ENCODE peak calls at places on chromosomes 12 and 14, in six cellular contexts. F is cardiac fibroblast, C is D341Med, H is SW 1271, K is NCI-H1092 treated with DMSO at 0.1 percent for 48 hours, V is mesothelial cell of epicardium. X is an unnamed sample.

GRCh38 chr14:21268612-21269251 is 510 bp downstream of the HNRNPC start:
- DNase-seq in F (peak), C (no peak), H (peak), K (peak), V (peak), X (peak)

GRCh38 chr14:93059917-93060545 is 55.7 kb downstream of the ITPK1 start:
- DNase-seq in F (no peak), C (no peak), H (no peak), K (no peak), V (no peak), X (no peak)

GRCh38 chr12:51647647-51648046 is 56.6 kb downstream of the SCN8A start:
- DNase-seq in F (no peak), C (no peak), H (no peak), K (no peak), V (no peak), X (no peak)

GRCh38 chr12:9651265-9651729 is 18.2 kb upstream of the CLEC2D start:
- DNase-seq in F (peak), C (no peak), H (no peak), K (no peak), V (no peak), X (peak)

GRCh38 chr14:28755930-28756895 is 10.4 kb upstream of the FOXG1 start:
- DNase-seq in F (no peak), C (no peak), H (no peak), K (no peak), V (no peak), X (no peak)

GRCh38 chr14:87081004-87081403 is 912.0 kb downstream of the GALC start:
- DNase-seq in F (no peak), C (no peak), H (no peak), K (no peak), V (no peak), X (no peak)

GRCh38 chr14:58977366-58977765 is 211.1 kb upstream of the DAAM1 start:
- DNase-seq in F (no peak), C (no peak), H (no peak), K (no peak), V (no peak), X (peak)

GRCh38 chr12:14681640-14682039 is 14.8 kb downstream of the GUCY2C start:
- DNase-seq in F (no peak), C (no peak), H (no peak), K (no peak), V (no peak), X (no peak)

GRCh38 chr14:68795602-68796417 is 2.9 kb upstream of the ZFP36L1 start:
- DNase-seq in F (peak), C (peak), H (peak), K (peak), V (peak), X (peak)

GRCh38 chr12:67937822-67938221 is 51.4 kb upstream of the IFNG-AS1 start:
- DNase-seq in F (no peak), C (no peak), H (no peak), K (no peak), V (no peak), X (no peak)

GRCh38 chr12:64373204-64373603 is 17.4 kb downstream of the C12orf56 start:
- DNase-seq in F (no peak), C (no peak), H (no peak), K (no peak), V (no peak), X (no peak)

GRCh38 chr12:130916251-130916911 is 37.3 kb upstream of the ADGRD1 start:
- DNase-seq in F (peak), C (peak), H (no peak), K (peak), V (peak), X (peak)

GRCh38 chr14:91568626-91569025 is 58.5 kb upstream of the PPP4R3A start:
- DNase-seq in F (no peak), C (no peak), H (no peak), K (no peak), V (no peak), X (no peak)

GRCh38 chr14:68442828-68443460 is 349.9 kb downstream of the ZFP36L1 start:
- DNase-seq in F (no peak), C (no peak), H (no peak), K (no peak), V (no peak), X (peak)

GRCh38 chr14:96098309-96098998 is 59.3 kb downstream of the C14orf132 start:
- DNase-seq in F (peak), C (peak), H (peak), K (peak), V (no peak), X (peak)

GRCh38 chr12:124545508-124546418 is 21.6 kb downstream of the NCOR2 start:
- DNase-seq in F (peak), C (no peak), H (no peak), K (no peak), V (no peak), X (peak)

GRCh38 chr12:57454566-57455373 is at the start of gene INHBE:
- DNase-seq in F (peak), C (peak), H (no peak), K (no peak), V (no peak), X (peak)

GRCh38 chr14:70416322-70416716 is 571 bp downstream of the SYNJ2BP start:
- DNase-seq in F (peak), C (no peak), H (no peak), K (no peak), V (no peak), X (peak)

GRCh38 chr14:53902307-53902706 is 54.3 kb downstream of the BMP4 start:
- DNase-seq in F (no peak), C (no peak), H (no peak), K (no peak), V (no peak), X (peak)

GRCh38 chr14:95294834-95295599 is 24.7 kb downstream of the CLMN start:
- DNase-seq in F (peak), C (no peak), H (no peak), K (no peak), V (no peak), X (no peak)

GRCh38 chr12:52055781-52056711 is 4.8 kb downstream of the NR4A1 start:
- DNase-seq in F (no peak), C (no peak), H (no peak), K (no peak), V (no peak), X (peak)

GRCh38 chr12:112854344-112854743 is 52.4 kb upstream of the OAS1 start:
- DNase-seq in F (no peak), C (no peak), H (no peak), K (no peak), V (no peak), X (no peak)

GRCh38 chr12:43444940-43445564 is 107.0 kb downstream of the ADAMTS20 start:
- DNase-seq in F (peak), C (peak), H (peak), K (no peak), V (peak), X (peak)